ENCODE peak calls at places on chromosomes 12 and 14, in ten cellular contexts. One of them, this sample, is unnamed.

GRCh38 chr12:19912996-19913395 is 455.3 kb upstream of the PDE3A start:
- DNase-seq in LHCN-M2: no peak
- DNase-seq in iris pigment epithelial cell: no peak
- DNase-seq in uterus: no peak
- DNase-seq in BJ: no peak
- DNase-seq in T-helper 1 cell: no peak
- DNase-seq in activated T-cell treated with anti-CD3 and anti-CD28 coated beads, Interleukin-2, amount 50 U/mL, for 72 hours: no peak
- DNase-seq in CD8-positive, alpha-beta T cell: no peak
- DNase-seq in activated CD8-positive, alpha-beta T cell treated with anti-CD3 and anti-CD28 coated beads, Interleukin-2, amount 10 ng/mL, durations not matched to agents 7 days and 5 days: no peak
- DNase-seq in lung microvascular endothelial cell: no peak
- DNase-seq in this sample: no peak

GRCh38 chr12:27394676-27395075 is 51.9 kb upstream of the SMCO2 start:
- DNase-seq in activated T-cell treated with anti-CD3 and anti-CD28 coated beads, Interleukin-2, amount 50 U/mL, for 72 hours: no peak
- DNase-seq in iris pigment epithelial cell: no peak
- DNase-seq in BJ: no peak
- DNase-seq in uterus: no peak
- DNase-seq in LHCN-M2: no peak
- DNase-seq in activated CD8-positive, alpha-beta T cell treated with anti-CD3 and anti-CD28 coated beads, Interleukin-2, amount 10 ng/mL, durations not matched to agents 7 days and 5 days: no peak
- DNase-seq in T-helper 1 cell: no peak
- DNase-seq in CD8-positive, alpha-beta T cell: no peak
- DNase-seq in lung microvascular endothelial cell: no peak
- DNase-seq in this sample: no peak

GRCh38 chr14:54364555-54365415 is 32.0 kb upstream of the CDKN3 start:
- DNase-seq in activated CD8-positive, alpha-beta T cell treated with anti-CD3 and anti-CD28 coated beads, Interleukin-2, amount 10 ng/mL, durations not matched to agents 7 days and 5 days: no peak
- DNase-seq in LHCN-M2: peak
- DNase-seq in uterus: peak
- DNase-seq in lung microvascular endothelial cell: peak
- DNase-seq in BJ: no peak
- DNase-seq in activated T-cell treated with anti-CD3 and anti-CD28 coated beads, Interleukin-2, amount 50 U/mL, for 72 hours: no peak
- DNase-seq in T-helper 1 cell: no peak
- DNase-seq in iris pigment epithelial cell: peak
- DNase-seq in CD8-positive, alpha-beta T cell: no peak
- DNase-seq in this sample: peak

GRCh38 chr12:41681898-41682297 is 462.8 kb downstream of the GXYLT1 start:
- DNase-seq in LHCN-M2: no peak
- DNase-seq in activated CD8-positive, alpha-beta T cell treated with anti-CD3 and anti-CD28 coated beads, Interleukin-2, amount 10 ng/mL, durations not matched to agents 7 days and 5 days: no peak
- DNase-seq in lung microvascular endothelial cell: peak
- DNase-seq in activated T-cell treated with anti-CD3 and anti-CD28 coated beads, Interleukin-2, amount 50 U/mL, for 72 hours: no peak
- DNase-seq in CD8-positive, alpha-beta T cell: no peak
- DNase-seq in T-helper 1 cell: no peak
- DNase-seq in BJ: no peak
- DNase-seq in iris pigment epithelial cell: no peak
- DNase-seq in uterus: no peak
- DNase-seq in this sample: no peak

GRCh38 chr14:54486685-54487084 is 2.1 kb downstream of the GMFB start:
- DNase-seq in activated CD8-positive, alpha-beta T cell treated with anti-CD3 and anti-CD28 coated beads, Interleukin-2, amount 10 ng/mL, durations not matched to agents 7 days and 5 days: no peak
- DNase-seq in iris pigment epithelial cell: no peak
- DNase-seq in T-helper 1 cell: no peak
- DNase-seq in CD8-positive, alpha-beta T cell: no peak
- DNase-seq in uterus: no peak
- DNase-seq in LHCN-M2: no peak
- DNase-seq in lung microvascular endothelial cell: no peak
- DNase-seq in activated T-cell treated with anti-CD3 and anti-CD28 coated beads, Interleukin-2, amount 50 U/mL, for 72 hours: no peak
- DNase-seq in BJ: no peak
- DNase-seq in this sample: no peak

GRCh38 chr14:22850944-22851790 is 14.8 kb downstream of the MMP14 start:
- DNase-seq in BJ: peak
- DNase-seq in activated T-cell treated with anti-CD3 and anti-CD28 coated beads, Interleukin-2, amount 50 U/mL, for 72 hours: peak
- DNase-seq in CD8-positive, alpha-beta T cell: no peak
- DNase-seq in T-helper 1 cell: no peak
- DNase-seq in LHCN-M2: peak
- DNase-seq in lung microvascular endothelial cell: peak
- DNase-seq in activated CD8-positive, alpha-beta T cell treated with anti-CD3 and anti-CD28 coated beads, Interleukin-2, amount 10 ng/mL, durations not matched to agents 7 days and 5 days: peak
- DNase-seq in uterus: peak
- DNase-seq in iris pigment epithelial cell: peak
- DNase-seq in this sample: no peak

GRCh38 chr12:53984901-53985357 is at the start of gene HOXC10:
- DNase-seq in iris pigment epithelial cell: peak
- DNase-seq in uterus: peak
- DNase-seq in CD8-positive, alpha-beta T cell: peak
- DNase-seq in lung microvascular endothelial cell: peak
- DNase-seq in LHCN-M2: peak
- DNase-seq in BJ: no peak
- DNase-seq in activated T-cell treated with anti-CD3 and anti-CD28 coated beads, Interleukin-2, amount 50 U/mL, for 72 hours: peak
- DNase-seq in T-helper 1 cell: peak
- DNase-seq in activated CD8-positive, alpha-beta T cell treated with anti-CD3 and anti-CD28 coated beads, Interleukin-2, amount 10 ng/mL, durations not matched to agents 7 days and 5 days: peak
- DNase-seq in this sample: no peak

GRCh38 chr12:45651029-45651428 is 78.5 kb upstream of the ARID2 start:
- DNase-seq in iris pigment epithelial cell: no peak
- DNase-seq in T-helper 1 cell: no peak
- DNase-seq in lung microvascular endothelial cell: no peak
- DNase-seq in LHCN-M2: no peak
- DNase-seq in CD8-positive, alpha-beta T cell: no peak
- DNase-seq in activated CD8-positive, alpha-beta T cell treated with anti-CD3 and anti-CD28 coated beads, Interleukin-2, amount 10 ng/mL, durations not matched to agents 7 days and 5 days: no peak
- DNase-seq in uterus: no peak
- DNase-seq in BJ: no peak
- DNase-seq in activated T-cell treated with anti-CD3 and anti-CD28 coated beads, Interleukin-2, amount 50 U/mL, for 72 hours: no peak
- DNase-seq in this sample: no peak

This sample was measured in cerebellar nuclear complex.